ENCODE peak calls at places on chromosomes 6 and 20, in nine cellular contexts. One of them, this sample, is unnamed.

GRCh38 chr6:133827766-133828165 is 61.1 kb upstream of the TCF21 start:
- DNase-seq in HepG2: no peak
- DNase-seq in transverse colon: no peak
- DNase-seq in A549: no peak
- DNase-seq in SK-N-SH: no peak
- DNase-seq in tibial nerve: no peak
- DNase-seq in ovary: no peak
- DNase-seq in K562: no peak
- DNase-seq in GM12878: no peak
- DNase-seq in this sample: no peak

GRCh38 chr6:139370047-139370706 is 4.3 kb downstream of the CITED2 start:
- DNase-seq in HepG2: peak
- DNase-seq in transverse colon: peak
- DNase-seq in A549: no peak
- DNase-seq in SK-N-SH: no peak
- DNase-seq in tibial nerve: no peak
- DNase-seq in ovary: no peak
- DNase-seq in K562: no peak
- DNase-seq in GM12878: no peak
- DNase-seq in this sample: no peak

GRCh38 chr6:160733045-160733646 is 31.1 kb downstream of the PLG start:
- DNase-seq in HepG2: peak
- DNase-seq in transverse colon: peak
- DNase-seq in A549: peak
- DNase-seq in SK-N-SH: peak
- DNase-seq in tibial nerve: no peak
- DNase-seq in ovary: peak
- DNase-seq in K562: peak
- DNase-seq in GM12878: no peak
- DNase-seq in this sample: no peak

GRCh38 chr6:41801380-41801779 is 13.9 kb downstream of the TOMM6 start:
- DNase-seq in HepG2: no peak
- DNase-seq in transverse colon: no peak
- DNase-seq in A549: no peak
- DNase-seq in SK-N-SH: no peak
- DNase-seq in tibial nerve: no peak
- DNase-seq in ovary: no peak
- DNase-seq in K562: no peak
- DNase-seq in GM12878: no peak
- DNase-seq in this sample: no peak

GRCh38 chr6:137699036-137699683 is 167.9 kb upstream of the TNFAIP3 start:
- DNase-seq in HepG2: no peak
- DNase-seq in transverse colon: no peak
- DNase-seq in A549: no peak
- DNase-seq in SK-N-SH: no peak
- DNase-seq in tibial nerve: no peak
- DNase-seq in ovary: no peak
- DNase-seq in K562: no peak
- DNase-seq in GM12878: no peak
- DNase-seq in this sample: no peak

GRCh38 chr6:70327036-70327435 is 24.2 kb upstream of the COL9A1 start:
- DNase-seq in HepG2: no peak
- DNase-seq in transverse colon: no peak
- DNase-seq in A549: no peak
- DNase-seq in SK-N-SH: no peak
- DNase-seq in tibial nerve: no peak
- DNase-seq in ovary: no peak
- DNase-seq in K562: no peak
- DNase-seq in GM12878: no peak
- DNase-seq in this sample: no peak

GRCh38 chr6:3135668-3136297 is 17.3 kb downstream of the BPHL start:
- DNase-seq in HepG2: peak
- DNase-seq in transverse colon: no peak
- DNase-seq in A549: no peak
- DNase-seq in SK-N-SH: no peak
- DNase-seq in tibial nerve: no peak
- DNase-seq in ovary: no peak
- DNase-seq in K562: no peak
- DNase-seq in GM12878: no peak
- DNase-seq in this sample: no peak

GRCh38 chr6:15776458-15776980 is 113.7 kb upstream of the DTNBP1 start:
- DNase-seq in HepG2: no peak
- DNase-seq in transverse colon: no peak
- DNase-seq in A549: no peak
- DNase-seq in SK-N-SH: no peak
- DNase-seq in tibial nerve: no peak
- DNase-seq in ovary: no peak
- DNase-seq in K562: no peak
- DNase-seq in GM12878: peak
- DNase-seq in this sample: no peak

GRCh38 chr20:2563116-2563515 is 26.7 kb downstream of the TMC2 start:
- DNase-seq in HepG2: no peak
- DNase-seq in transverse colon: no peak
- DNase-seq in A549: no peak
- DNase-seq in SK-N-SH: no peak
- DNase-seq in tibial nerve: no peak
- DNase-seq in ovary: no peak
- DNase-seq in K562: no peak
- DNase-seq in GM12878: no peak
- DNase-seq in this sample: no peak

GRCh38 chr6:29758761-29759160 is 35.5 kb downstream of the HLA-F start:
- DNase-seq in HepG2: no peak
- DNase-seq in transverse colon: no peak
- DNase-seq in A549: no peak
- DNase-seq in SK-N-SH: no peak
- DNase-seq in tibial nerve: no peak
- DNase-seq in ovary: no peak
- DNase-seq in K562: no peak
- DNase-seq in GM12878: no peak
- DNase-seq in this sample: no peak

GRCh38 chr6:72371473-72371872 is 250.4 kb upstream of the KCNQ5 start:
- DNase-seq in HepG2: no peak
- DNase-seq in transverse colon: no peak
- DNase-seq in A549: no peak
- DNase-seq in SK-N-SH: no peak
- DNase-seq in tibial nerve: no peak
- DNase-seq in ovary: no peak
- DNase-seq in K562: no peak
- DNase-seq in GM12878: no peak
- DNase-seq in this sample: no peak

GRCh38 chr20:14991023-14991422 is 653.6 kb upstream of the FLRT3 start:
- DNase-seq in HepG2: peak
- DNase-seq in transverse colon: no peak
- DNase-seq in A549: no peak
- DNase-seq in SK-N-SH: no peak
- DNase-seq in tibial nerve: no peak
- DNase-seq in ovary: no peak
- DNase-seq in K562: no peak
- DNase-seq in GM12878: no peak
- DNase-seq in this sample: no peak

GRCh38 chr20:57612916-57613315 is 7.3 kb downstream of the ZBP1 start:
- DNase-seq in HepG2: no peak
- DNase-seq in transverse colon: peak
- DNase-seq in A549: no peak
- DNase-seq in SK-N-SH: no peak
- DNase-seq in tibial nerve: no peak
- DNase-seq in ovary: no peak
- DNase-seq in K562: no peak
- DNase-seq in GM12878: no peak
- DNase-seq in this sample: peak

GRCh38 chr6:121435444-121436069 is at the start of gene GJA1:
- DNase-seq in HepG2: no peak
- DNase-seq in transverse colon: peak
- DNase-seq in A549: peak
- DNase-seq in SK-N-SH: peak
- DNase-seq in tibial nerve: no peak
- DNase-seq in ovary: peak
- DNase-seq in K562: no peak
- DNase-seq in GM12878: no peak
- DNase-seq in this sample: no peak

GRCh38 chr20:49685809-49686208 is 27.9 kb downstream of the B4GALT5 start:
- DNase-seq in HepG2: no peak
- DNase-seq in transverse colon: no peak
- DNase-seq in A549: no peak
- DNase-seq in SK-N-SH: no peak
- DNase-seq in tibial nerve: no peak
- DNase-seq in ovary: no peak
- DNase-seq in K562: no peak
- DNase-seq in GM12878: no peak
- DNase-seq in this sample: no peak

GRCh38 chr6:53701333-53702073 is 35.9 kb upstream of the KLHL31 start:
- DNase-seq in HepG2: no peak
- DNase-seq in transverse colon: no peak
- DNase-seq in A549: no peak
- DNase-seq in SK-N-SH: no peak
- DNase-seq in tibial nerve: no peak
- DNase-seq in ovary: no peak
- DNase-seq in K562: no peak
- DNase-seq in GM12878: no peak
- DNase-seq in this sample: no peak

GRCh38 chr6:111805511-111806181 is 67.6 kb downstream of the FYN start:
- DNase-seq in HepG2: no peak
- DNase-seq in transverse colon: no peak
- DNase-seq in A549: no peak
- DNase-seq in SK-N-SH: no peak
- DNase-seq in tibial nerve: no peak
- DNase-seq in ovary: no peak
- DNase-seq in K562: peak
- DNase-seq in GM12878: peak
- DNase-seq in this sample: no peak

GRCh38 chr6:56637640-56638039 is 5.0 kb downstream of the DST start:
- DNase-seq in HepG2: peak
- DNase-seq in transverse colon: no peak
- DNase-seq in A549: peak
- DNase-seq in SK-N-SH: peak
- DNase-seq in tibial nerve: no peak
- DNase-seq in ovary: no peak
- DNase-seq in K562: no peak
- DNase-seq in GM12878: peak
- DNase-seq in this sample: no peak

GRCh38 chr6:26235240-26235730 is 129.7 kb upstream of the BTN3A2 start:
- DNase-seq in HepG2: no peak
- DNase-seq in transverse colon: no peak
- DNase-seq in A549: no peak
- DNase-seq in SK-N-SH: no peak
- DNase-seq in tibial nerve: no peak
- DNase-seq in ovary: no peak
- DNase-seq in K562: no peak
- DNase-seq in GM12878: no peak
- DNase-seq in this sample: no peak

GRCh38 chr6:147869223-147869600 is 360.7 kb downstream of the SAMD5 start:
- DNase-seq in HepG2: no peak
- DNase-seq in transverse colon: no peak
- DNase-seq in A549: no peak
- DNase-seq in SK-N-SH: no peak
- DNase-seq in tibial nerve: no peak
- DNase-seq in ovary: no peak
- DNase-seq in K562: no peak
- DNase-seq in GM12878: no peak
- DNase-seq in this sample: no peak

GRCh38 chr6:156974897-156975296 is 197.7 kb downstream of the ARID1B start:
- DNase-seq in HepG2: no peak
- DNase-seq in transverse colon: no peak
- DNase-seq in A549: no peak
- DNase-seq in SK-N-SH: no peak
- DNase-seq in tibial nerve: no peak
- DNase-seq in ovary: no peak
- DNase-seq in K562: no peak
- DNase-seq in GM12878: no peak
- DNase-seq in this sample: no peak
- TF ChIP-seq CTCF in HepG2: no peak
- TF ChIP-seq CTCF in transverse colon: no peak
- TF ChIP-seq CTCF in A549: no peak
- TF ChIP-seq CTCF in SK-N-SH: no peak
- TF ChIP-seq CTCF in tibial nerve: no peak
- TF ChIP-seq CTCF in ovary: no peak
- TF ChIP-seq CTCF in K562: no peak
- TF ChIP-seq CTCF in GM12878: no peak
- TF ChIP-seq CTCF in this sample: no peak

DNA sequence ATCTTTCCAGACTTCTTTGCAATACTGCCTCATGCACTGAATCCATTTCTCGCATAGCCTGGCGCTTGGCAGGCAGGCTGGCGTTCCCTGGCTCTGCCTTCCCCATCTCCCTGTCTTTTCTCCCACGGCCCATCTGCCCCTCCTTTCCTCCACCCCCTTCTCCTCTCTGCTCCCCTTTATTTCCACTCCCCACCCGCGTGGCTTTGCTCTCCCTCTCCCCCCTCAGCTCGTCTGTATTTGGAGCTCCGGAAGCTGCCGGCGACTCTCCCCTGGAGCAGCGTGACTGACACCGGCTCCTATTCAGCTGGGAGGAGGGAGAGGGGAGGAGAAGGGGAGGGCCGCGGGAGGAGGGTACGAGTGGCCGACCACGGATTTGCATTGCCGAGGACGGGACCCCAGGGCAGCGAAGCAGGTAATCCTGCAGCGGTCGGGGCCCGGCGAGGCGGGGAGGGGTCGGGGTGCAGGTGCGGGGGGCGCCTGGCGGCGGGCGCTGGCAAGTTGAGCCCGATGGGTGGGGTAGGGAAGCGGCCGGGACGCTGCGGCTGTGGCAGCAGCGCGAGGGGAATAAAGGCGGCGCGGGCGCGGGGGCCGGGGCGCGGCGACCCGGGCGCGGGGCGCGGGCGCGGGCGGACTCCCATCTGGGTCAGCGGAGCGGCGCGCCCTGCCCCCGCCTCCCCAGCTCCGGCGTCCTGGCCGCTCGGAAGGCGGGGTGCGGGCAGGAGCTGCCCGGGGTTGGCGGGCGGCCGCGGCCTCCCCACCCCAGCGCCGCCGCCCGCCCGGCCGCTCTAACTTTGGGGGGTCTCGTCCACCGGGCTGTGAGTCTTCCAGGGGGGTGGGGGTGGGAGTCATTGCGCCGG is at the start of gene CAP2:
- DNase-seq in HepG2: peak
- DNase-seq in transverse colon: peak
- DNase-seq in A549: peak
- DNase-seq in SK-N-SH: peak
- DNase-seq in tibial nerve: no peak
- DNase-seq in ovary: peak
- DNase-seq in K562: peak
- DNase-seq in GM12878: no peak
- DNase-seq in this sample: peak
- TF ChIP-seq EP300 in HepG2: peak
- TF ChIP-seq EP300 in transverse colon: no peak
- TF ChIP-seq EP300 in A549: no peak
- TF ChIP-seq EP300 in SK-N-SH: no peak
- TF ChIP-seq EP300 in tibial nerve: no peak
- TF ChIP-seq EP300 in ovary: no peak
- TF ChIP-seq EP300 in K562: no peak
- TF ChIP-seq EP300 in GM12878: no peak
- TF ChIP-seq EP300 in this sample: no peak

GRCh38 chr6:33384581-33385020 is 7.0 kb upstream of the KIFC1 start:
- DNase-seq in HepG2: no peak
- DNase-seq in transverse colon: no peak
- DNase-seq in A549: peak
- DNase-seq in SK-N-SH: no peak
- DNase-seq in tibial nerve: no peak
- DNase-seq in ovary: no peak
- DNase-seq in K562: peak
- DNase-seq in GM12878: no peak
- DNase-seq in this sample: no peak
- TF ChIP-seq CTCF in HepG2: peak
- TF ChIP-seq CTCF in transverse colon: peak
- TF ChIP-seq CTCF in A549: peak
- TF ChIP-seq CTCF in SK-N-SH: peak
- TF ChIP-seq CTCF in tibial nerve: peak
- TF ChIP-seq CTCF in ovary: no peak
- TF ChIP-seq CTCF in K562: peak
- TF ChIP-seq CTCF in GM12878: no peak
- TF ChIP-seq CTCF in this sample: no peak

GRCh38 chr6:83198486-83199172 is 5.5 kb downstream of the RWDD2A start:
- DNase-seq in HepG2: no peak
- DNase-seq in transverse colon: no peak
- DNase-seq in A549: no peak
- DNase-seq in SK-N-SH: no peak
- DNase-seq in tibial nerve: no peak
- DNase-seq in ovary: no peak
- DNase-seq in K562: no peak
- DNase-seq in GM12878: no peak
- DNase-seq in this sample: no peak
- TF ChIP-seq EP300 in HepG2: no peak
- TF ChIP-seq EP300 in transverse colon: no peak
- TF ChIP-seq EP300 in A549: no peak
- TF ChIP-seq EP300 in SK-N-SH: no peak
- TF ChIP-seq EP300 in tibial nerve: no peak
- TF ChIP-seq EP300 in ovary: no peak
- TF ChIP-seq EP300 in K562: no peak
- TF ChIP-seq EP300 in GM12878: no peak
- TF ChIP-seq EP300 in this sample: no peak